ENCODE peak calls at places on chromosomes 11 and 22, in nine cellular contexts. Z is progenitor cell of endocrine pancreas, R is transverse colon, S is stomach, C is heart right ventricle, U is fibroblast of pulmonary artery, K is neural crest cell, P is A549, H is mucosa of descending colon. Y is an unnamed sample.

GRCh38 chr11:16924826-16925494 is 89.3 kb downstream of the PLEKHA7 start:
- DNase-seq in Z (peak; percentile 41), R (peak; percentile 89), S (peak; percentile 86), C (peak; percentile 45), U (peak; percentile 25), K (peak; percentile 11), P (peak; percentile 74), H (peak; percentile 83), Y (peak; percentile 51)

GRCh38 chr11:35045219-35045819 is 93.7 kb upstream of the CD44 start:
- DNase-seq in Z (no peak), R (peak; percentile 36), S (no peak), C (no peak), U (no peak), K (no peak), P (no peak), H (peak; percentile 49), Y (no peak)

GRCh38 chr11:72676874-72677341 is 2.7 kb upstream of the PDE2A start:
- DNase-seq in Z (peak; percentile 90), R (peak; percentile 37), S (peak; percentile 59), C (peak; percentile 66), U (peak; percentile 48), K (peak; percentile 84), P (peak; percentile 32), H (peak; percentile 63), Y (peak; percentile 50)

GRCh38 chr22:29302681-29303465 is 3.6 kb upstream of the GAS2L1 start:
- DNase-seq in Z (no peak), R (no peak), S (peak; percentile 64), C (no peak), U (no peak), K (no peak), P (no peak), H (no peak), Y (no peak)

GRCh38 chr11:45045692-45046471 is 95.2 kb upstream of the TP53I11 start:
- DNase-seq in Z (no peak), R (peak; percentile 28), S (peak; percentile 31), C (peak; percentile 45), U (peak; percentile 75), K (no peak), P (peak; percentile 56), H (peak; percentile 26), Y (no peak)

GRCh38 chr11:62573006-62573591 is 592 bp downstream of the EEF1G start:
- DNase-seq in Z (no peak), R (no peak), S (no peak), C (no peak), U (peak; percentile 23), K (no peak), P (no peak), H (no peak), Y (no peak)

GRCh38 chr11:1761857-1762536 is 1.7 kb downstream of the CTSD start:
- DNase-seq in Z (no peak), R (no peak), S (no peak), C (no peak), U (no peak), K (no peak), P (no peak), H (no peak), Y (peak; percentile 12)

GRCh38 chr22:42389137-42389536 is 43.1 kb downstream of the NFAM1 start:
- DNase-seq in Z (no peak), R (no peak), S (no peak), C (no peak), U (no peak), K (no peak), P (no peak), H (no peak), Y (no peak)

GRCh38 chr11:75924966-75925784 is 110.2 kb downstream of the UVRAG start:
- DNase-seq in Z (no peak), R (no peak), S (no peak), C (no peak), U (peak; percentile 35), K (no peak), P (no peak), H (peak; percentile 17), Y (no peak)

GRCh38 chr11:116108161-116108560 is 603.9 kb upstream of the CADM1 start:
- DNase-seq in Z (no peak), R (no peak), S (no peak), C (no peak), U (no peak), K (no peak), P (no peak), H (no peak), Y (no peak)

GRCh38 chr11:10022764-10023163 is 271.3 kb downstream of the SBF2 start:
- DNase-seq in Z (no peak), R (no peak), S (no peak), C (no peak), U (no peak), K (no peak), P (no peak), H (no peak), Y (no peak)

GRCh38 chr11:61711493-61711892 is 31.3 kb downstream of the DAGLA start:
- DNase-seq in Z (no peak), R (no peak), S (no peak), C (no peak), U (no peak), K (no peak), P (no peak), H (no peak), Y (peak; percentile 75)

GRCh38 chr22:40727607-40728325 is 48.5 kb downstream of the MCHR1 start:
- DNase-seq in Z (no peak), R (no peak), S (no peak), C (no peak), U (no peak), K (no peak), P (no peak), H (no peak), Y (no peak)

GRCh38 chr22:40721266-40721665 is 42.0 kb downstream of the MCHR1 start:
- DNase-seq in Z (no peak), R (no peak), S (no peak), C (no peak), U (peak; percentile 13), K (peak; percentile 32), P (peak; percentile 69), H (no peak), Y (peak; percentile 56)

GRCh38 chr22:40719599-40719998 is 40.3 kb downstream of the MCHR1 start:
- DNase-seq in Z (no peak), R (no peak), S (no peak), C (no peak), U (no peak), K (no peak), P (no peak), H (no peak), Y (no peak)

GRCh38 chr22:40720538-40721256 is 41.4 kb downstream of the MCHR1 start:
- DNase-seq in Z (no peak), R (no peak), S (no peak), C (no peak), U (peak; percentile 13), K (no peak), P (peak; percentile 21), H (no peak), Y (no peak)

DNA sequence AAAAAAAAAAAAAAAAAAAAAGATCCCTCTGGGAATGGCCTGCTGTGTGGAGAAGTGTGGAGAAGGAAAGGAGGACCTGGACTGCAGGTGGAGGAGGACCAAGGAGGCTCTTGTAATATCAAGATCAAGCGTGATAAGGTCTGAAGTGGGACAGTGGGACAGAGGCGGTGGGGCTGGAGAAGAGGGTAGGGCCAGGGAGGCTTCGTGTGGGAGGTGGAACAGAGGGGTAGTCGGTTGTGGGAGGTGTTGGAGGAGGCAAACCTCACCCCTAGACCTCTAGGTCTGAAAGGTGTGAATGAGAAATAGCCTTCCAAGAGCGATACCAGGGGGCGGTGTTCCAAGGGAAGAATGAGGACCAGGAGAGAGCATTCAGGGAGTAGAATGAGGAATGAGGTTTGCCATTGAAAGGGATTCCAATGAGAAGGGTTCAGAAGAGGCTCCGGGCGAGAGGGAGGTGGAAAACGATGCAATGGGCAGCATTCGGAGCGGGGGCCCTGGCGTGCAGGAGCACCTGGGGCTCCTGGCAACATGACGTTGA is 44.2 kb downstream of the MCHR1 start:
- DNase-seq in Z (no peak), R (no peak), S (no peak), C (no peak), U (no peak), K (no peak), P (no peak), H (no peak), Y (no peak)
- TF ChIP-seq CTCF in Z (no peak), R (no peak), S (no peak), C (no peak), U (no peak), K (no peak), P (no peak), H (no peak), Y (no peak)

DNA sequence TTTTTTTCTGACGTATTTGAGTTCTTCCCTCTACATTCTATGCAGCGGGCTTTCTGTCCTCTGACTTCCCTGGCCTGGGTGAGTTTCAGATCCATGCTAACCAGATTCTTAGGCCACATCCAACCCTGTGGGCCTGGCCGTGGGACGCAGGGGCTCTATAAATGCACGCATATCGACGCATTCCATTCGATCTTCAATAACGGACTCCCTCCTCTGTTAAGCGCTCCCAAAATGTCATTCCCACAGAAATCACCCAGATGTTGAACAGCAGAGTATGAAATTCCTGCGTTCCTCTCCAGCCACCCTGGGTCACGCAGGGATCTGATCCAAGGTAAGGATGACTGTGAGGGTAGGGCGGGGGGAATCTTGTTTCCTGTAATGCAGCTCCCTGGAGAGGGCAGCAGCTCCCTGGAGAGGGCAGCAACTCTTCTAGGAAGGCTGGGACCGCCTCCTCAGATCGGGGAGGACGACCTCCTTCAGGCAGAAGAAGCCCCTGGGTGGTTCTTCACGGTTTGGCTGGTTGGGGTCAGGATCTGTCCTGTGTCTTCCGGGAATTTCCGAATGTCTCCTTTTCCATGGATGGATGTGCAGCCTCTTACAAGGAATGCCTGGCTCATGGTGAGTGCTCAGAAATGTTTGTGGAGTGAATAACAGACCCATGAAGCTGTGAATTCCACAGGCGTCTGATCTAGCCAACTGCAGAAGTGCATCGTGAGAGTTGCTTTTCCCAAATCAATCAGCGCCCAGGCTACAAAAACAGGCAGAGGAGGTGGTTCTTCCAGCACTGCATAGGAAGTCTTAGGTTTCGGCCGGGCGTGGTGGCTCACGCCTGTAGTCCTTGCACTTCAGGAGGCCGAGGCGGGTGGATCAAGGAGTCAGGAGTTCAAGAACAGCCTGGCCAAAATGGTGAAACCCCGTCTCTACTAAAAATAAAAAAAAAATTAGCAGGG is 12.2 kb downstream of the MRGPRD start:
- DNase-seq in Z (no peak), R (peak; percentile 6), S (no peak), C (no peak), U (no peak), K (no peak), P (no peak), H (no peak), Y (peak; percentile 2)
- TF ChIP-seq CTCF in Z (no peak), R (no peak), S (no peak), C (no peak), U (no peak), K (no peak), P (no peak), H (no peak), Y (no peak)

GRCh38 chr22:49046546-49047305 is 780.9 kb downstream of the BRD1 start:
- DNase-seq in Z (peak; percentile 70), R (no peak), S (no peak), C (peak; percentile 42), U (no peak), K (peak; percentile 73), P (peak; percentile 60), H (peak; percentile 20), Y (no peak)
- TF ChIP-seq CTCF in Z (peak; percentile 78), R (peak; percentile 20), S (no peak), C (peak; percentile 48), U (no peak), K (peak; percentile 71), P (peak; percentile 42), H (no peak), Y (no peak)

DNA sequence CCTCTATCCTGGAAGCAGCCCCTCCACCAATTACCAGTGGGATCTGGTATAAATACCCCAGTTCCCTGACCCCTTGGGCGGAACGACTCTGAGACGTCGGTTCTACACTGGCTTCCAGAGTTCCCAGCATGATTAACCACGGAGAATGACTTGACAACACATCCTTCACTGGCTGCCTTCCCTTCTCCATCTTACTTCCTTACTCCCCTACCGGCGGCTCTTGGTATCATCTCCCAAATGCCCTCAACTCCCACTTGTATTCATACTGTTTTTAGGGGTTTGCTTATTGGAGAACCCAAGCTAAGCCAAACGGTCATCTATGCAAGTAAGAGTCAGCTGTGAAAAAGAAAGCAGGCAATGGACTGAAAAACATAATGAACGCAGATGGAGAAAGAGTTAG is 56.1 kb downstream of the APOL3 start:
- DNase-seq in Z (no peak), R (no peak), S (no peak), C (no peak), U (no peak), K (no peak), P (no peak), H (no peak), Y (no peak)
- TF ChIP-seq CTCF in Z (peak; percentile 15), R (no peak), S (no peak), C (peak; percentile 14), U (no peak), K (no peak), P (no peak), H (no peak), Y (peak; percentile 20)

Y was measured in glutamatergic neuron.